ENCODE peak calls at places on chromosome 18, in nine cellular contexts. D, N, R, P, J, G, Y, U and Z are unnamed samples.

GRCh38 chr18:621181-621580 is 24.4 kb downstream of the CLUL1 start:
- DNase-seq in D (no peak), N (no peak), R (peak), P (no peak), J (no peak), G (no peak), Y (no peak), U (no peak), Z (no peak)

GRCh38 chr18:41459657-41460056 is 495.4 kb upstream of the PIK3C3 start:
- DNase-seq in D (no peak), N (peak), R (peak), P (no peak), J (no peak), G (no peak), Y (no peak), U (no peak), Z (no peak)

GRCh38 chr18:58943896-58944295 is 79.2 kb downstream of the ZNF532 start:
- DNase-seq in D (no peak), N (no peak), R (no peak), P (no peak), J (no peak), G (no peak), Y (no peak), U (no peak), Z (no peak)

GRCh38 chr18:10476430-10476829 is 22.0 kb downstream of the APCDD1 start:
- DNase-seq in D (no peak), N (no peak), R (no peak), P (no peak), J (no peak), G (no peak), Y (no peak), U (no peak), Z (no peak)

GRCh38 chr18:65725421-65726050 is 25.3 kb upstream of the CDH7 start:
- DNase-seq in D (peak), N (peak), R (no peak), P (no peak), J (peak), G (no peak), Y (peak), U (no peak), Z (peak)

GRCh38 chr18:67310826-67311225 is 205.7 kb downstream of the DSEL start:
- DNase-seq in D (peak), N (no peak), R (peak), P (no peak), J (no peak), G (no peak), Y (no peak), U (no peak), Z (no peak)

GRCh38 chr18:4264347-4264791 is 190.7 kb downstream of the DLGAP1 start:
- DNase-seq in D (no peak), N (no peak), R (no peak), P (no peak), J (no peak), G (no peak), Y (no peak), U (no peak), Z (no peak)

GRCh38 chr18:57980573-57981348 is 63.3 kb upstream of the NEDD4L start:
- DNase-seq in D (no peak), N (no peak), R (no peak), P (no peak), J (no peak), G (no peak), Y (no peak), U (no peak), Z (peak)

GRCh38 chr18:22067109-22067508 is 102.3 kb upstream of the GATA6 start:
- DNase-seq in D (no peak), N (no peak), R (no peak), P (no peak), J (no peak), G (no peak), Y (no peak), U (no peak), Z (no peak)